ENCODE peak calls at places on chromosomes 11 and 22, in four cellular contexts. R, G, Q and U are unnamed samples.

GRCh38 chr22:43186272-43187170 is at the start of gene TTLL12:
- DNase-seq in G (peak; percentile 27), Q (no peak), R (peak; percentile 21), U (no peak)

GRCh38 chr11:35623708-35624168 is 5.5 kb downstream of the FJX1 start:
- DNase-seq in Q (no peak), G (peak; percentile 98), R (peak; percentile 94), U (no peak)

GRCh38 chr22:23213581-23214341 is 33.5 kb downstream of the BCR start:
- DNase-seq in G (no peak), Q (no peak), R (no peak), U (no peak)

GRCh38 chr11:63880031-63880841 is 36.7 kb downstream of the RCOR2 start:
- DNase-seq in R (peak; percentile 82), G (peak; percentile 79), Q (no peak), U (peak; percentile 37)

GRCh38 chr11:18064035-18064434 is 18.0 kb upstream of the TPH1 start:
- DNase-seq in Q (no peak), G (no peak), R (no peak), U (no peak)

GRCh38 chr11:57680552-57680874 is 12.6 kb downstream of the ZDHHC5 start:
- DNase-seq in G (peak; percentile 32), Q (no peak), R (peak; percentile 22), U (no peak)

GRCh38 chr11:96091476-96091875 is 167.6 kb upstream of the MTMR2 start:
- DNase-seq in R (peak; percentile 27), Q (no peak), G (peak; percentile 45), U (no peak)

GRCh38 chr11:62324738-62325556 is 12.3 kb upstream of the ASRGL1 start:
- DNase-seq in Q (no peak), G (peak; percentile 2), R (peak; percentile 18), U (no peak)

GRCh38 chr11:96614101-96614500 is 224.3 kb downstream of the JRKL start:
- DNase-seq in R (no peak), G (no peak), Q (no peak), U (no peak)

GRCh38 chr11:45713573-45713972 is 48.2 kb upstream of the CHST1 start:
- DNase-seq in R (no peak), Q (no peak), G (no peak), U (no peak)

GRCh38 chr11:113895367-113896155 is 9.0 kb upstream of the HTR3B start:
- DNase-seq in Q (no peak), G (no peak), R (no peak), U (no peak)

GRCh38 chr11:69939551-69940245 is 120.5 kb upstream of the FGF3 start:
- DNase-seq in Q (no peak), G (no peak), R (peak; percentile 77), U (no peak)

GRCh38 chr11:130055637-130056036 is 14.1 kb upstream of the APLP2 start:
- DNase-seq in Q (no peak), G (peak; percentile 43), R (no peak), U (no peak)

GRCh38 chr11:10484461-10485180 is 29.6 kb downstream of the AMPD3 start:
- DNase-seq in G (no peak), Q (no peak), R (no peak), U (no peak)

GRCh38 chr11:130313383-130314183 is 1.1 kb downstream of the ZBTB44 start:
- DNase-seq in G (no peak), Q (no peak), R (peak; percentile 3), U (no peak)

GRCh38 chr11:72471005-72471898 is 36.9 kb upstream of the CLPB start:
- DNase-seq in G (peak; percentile 67), Q (peak; percentile 24), R (peak; percentile 62), U (peak; percentile 20)

GRCh38 chr22:32202539-32203180 is 2.2 kb downstream of the RFPL2 start:
- DNase-seq in Q (no peak), R (peak; percentile 22), G (peak; percentile 32), U (peak; percentile 6)

GRCh38 chr11:102614485-102614884 is 10.6 kb downstream of the MMP20 start:
- DNase-seq in G (peak; percentile 30), Q (no peak), R (no peak), U (no peak)

GRCh38 chr11:129933262-129933661 is 37.9 kb upstream of the NFRKB start:
- DNase-seq in Q (no peak), R (no peak), G (no peak), U (no peak)

GRCh38 chr11:130644187-130644586 is 195.7 kb downstream of the ADAMTS15 start:
- DNase-seq in Q (no peak), R (no peak), G (no peak), U (no peak)

GRCh38 chr11:77119531-77119936 is 8.5 kb upstream of the MYO7A start:
- DNase-seq in G (no peak), Q (no peak), R (no peak), U (no peak)

GRCh38 chr22:48188211-48188845 is 1425.9 kb downstream of the TBC1D22A start:
- DNase-seq in Q (no peak), G (no peak), R (no peak), U (no peak)

GRCh38 chr22:40178417-40179409 is 988 bp downstream of the TNRC6B start:
- DNase-seq in G (peak; percentile 60), R (peak; percentile 57), Q (no peak), U (peak; percentile 52)

GRCh38 chr11:11577246-11577855 is 44.5 kb downstream of the GALNT18 start:
- DNase-seq in G (no peak), R (peak; percentile 50), Q (no peak), U (no peak)